ENCODE peak calls at places on chromosomes 7 and 10, in five cellular contexts. B is mesothelial cell of epicardium, A is activated B cell treated with CpG ODN at 0.5 μM for 24 hours, Z is epithelial cell of esophagus, M is RWPE1. D is an unnamed sample.

GRCh38 chr7:12322903-12323300 is 80.8 kb downstream of the VWDE start:
- DNase-seq in A (no peak), B (no peak), Z (no peak), M (no peak), D (no peak)

GRCh38 chr10:121002586-121003205 is 151.5 kb downstream of the WDR11 start:
- DNase-seq in Z (peak; percentile 90), B (no peak), M (peak; percentile 87), A (no peak), D (no peak)

GRCh38 chr7:45980973-45981372 is 59.9 kb upstream of the IGFBP3 start:
- DNase-seq in M (no peak), B (no peak), Z (peak; percentile 45), A (no peak), D (no peak)

GRCh38 chr10:90245623-90246022 is 544.2 kb downstream of the KIF20B start:
- DNase-seq in A (no peak), Z (no peak), B (no peak), M (no peak), D (no peak)

GRCh38 chr10:3323865-3324498 is 151.4 kb upstream of the PITRM1 start:
- DNase-seq in M (peak; percentile 74), A (no peak), B (no peak), Z (peak; percentile 83), D (no peak)

GRCh38 chr7:141575164-141575563 is 24.0 kb downstream of the AGK start:
- DNase-seq in B (no peak), A (no peak), M (no peak), Z (no peak), D (no peak)

GRCh38 chr10:48331436-48331835 is 25.0 kb downstream of the MAPK8 start:
- DNase-seq in A (no peak), B (no peak), Z (no peak), M (no peak), D (no peak)

GRCh38 chr7:151590071-151590800 is 70.5 kb upstream of the RHEB start:
- DNase-seq in M (no peak), A (no peak), Z (no peak), B (no peak), D (no peak)

GRCh38 chr10:122054046-122055025 is 65.4 kb downstream of the TACC2 start:
- DNase-seq in Z (peak; percentile 79), A (no peak), B (no peak), M (peak; percentile 62), D (no peak)

GRCh38 chr7:107857541-107857912 is 33.5 kb upstream of the DLD start:
- DNase-seq in Z (no peak), M (peak; percentile 23), A (no peak), B (no peak), D (no peak)

GRCh38 chr7:85489498-85489897 is 302.6 kb upstream of the SEMA3D start:
- DNase-seq in A (no peak), B (no peak), M (no peak), Z (peak; percentile 22), D (no peak)

GRCh38 chr7:64902806-64903721 is at the start of gene ZNF273:
- DNase-seq in M (peak; percentile 90), Z (peak; percentile 93), B (peak; percentile 79), A (peak; percentile 72), D (peak; percentile 86)

GRCh38 chr10:12787297-12787696 is 214.2 kb downstream of the CCDC3 start:
- DNase-seq in A (no peak), Z (no peak), B (no peak), M (no peak), D (no peak)

GRCh38 chr7:81299272-81299671 is 380.4 kb upstream of the SEMA3C start:
- DNase-seq in B (no peak), M (peak; percentile 77), Z (peak; percentile 94), A (no peak), D (no peak)

GRCh38 chr10:66804911-66805310 is 120.9 kb upstream of the LRRTM3 start:
- DNase-seq in M (no peak), B (no peak), Z (no peak), A (no peak), D (no peak)

GRCh38 chr7:22597845-22598244 is 97.9 kb upstream of the STEAP1B start:
- DNase-seq in B (no peak), M (peak; percentile 44), A (no peak), Z (peak; percentile 70), D (no peak)

GRCh38 chr7:108062250-108063014 is 59.5 kb upstream of the LAMB1 start:
- DNase-seq in Z (peak; percentile 36), A (no peak), B (no peak), M (no peak), D (no peak)

GRCh38 chr10:122850705-122851640 is 5.3 kb upstream of the CUZD1 start:
- DNase-seq in B (no peak), M (no peak), A (no peak), Z (no peak), D (no peak)

GRCh38 chr10:14605231-14605925 is 169.3 kb downstream of the FAM107B start:
- DNase-seq in Z (peak; percentile 83), A (no peak), M (peak; percentile 41), B (no peak), D (no peak)

GRCh38 chr7:37357277-37357996 is 91.2 kb downstream of the ELMO1 start:
- DNase-seq in Z (no peak), B (no peak), A (no peak), M (no peak), D (no peak)

GRCh38 chr10:311901-312665 is 176.8 kb downstream of the ZMYND11 start:
- DNase-seq in Z (no peak), A (no peak), B (no peak), M (no peak), D (no peak)

GRCh38 chr7:25854608-25855497 is 297.1 kb upstream of the NFE2L3 start:
- DNase-seq in B (peak; percentile 41), Z (peak; percentile 99), A (no peak), M (peak; percentile 98), D (no peak)

GRCh38 chr7:123769371-123769770 is 20.6 kb upstream of the WASL start:
- DNase-seq in M (peak; percentile 79), A (no peak), Z (peak; percentile 89), B (no peak), D (peak; percentile 53)

GRCh38 chr7:74289018-74289659 is at the start of gene CLIP2:
- DNase-seq in Z (peak; percentile 81), A (peak; percentile 69), B (peak; percentile 72), M (peak; percentile 89), D (peak; percentile 67)

GRCh38 chr10:127928021-127928806 is 21.3 kb downstream of the PTPRE start:
- DNase-seq in M (no peak), A (no peak), Z (peak; percentile 23), B (no peak), D (no peak)

GRCh38 chr10:75253281-75254220 is 17.8 kb upstream of the COMTD1 start:
- DNase-seq in Z (peak; percentile 84), B (no peak), A (no peak), M (peak; percentile 69), D (no peak)

GRCh38 chr7:111788426-111788825 is 226.1 kb upstream of the IMMP2L start:
- DNase-seq in Z (peak; percentile 49), B (no peak), M (no peak), A (no peak), D (no peak)

GRCh38 chr7:232571-233455 is 40.4 kb downstream of the FAM20C start:
- DNase-seq in B (no peak), Z (no peak), A (no peak), M (no peak), D (no peak)

GRCh38 chr10:122648599-122649428 is 50.8 kb downstream of the C10orf120 start:
- DNase-seq in M (peak; percentile 50), A (no peak), Z (peak; percentile 53), B (no peak), D (no peak)

GRCh38 chr7:66638309-66639099 is 9.8 kb downstream of the KCTD7 start:
- DNase-seq in A (no peak), M (no peak), Z (no peak), B (no peak), D (no peak)
- TF ChIP-seq CTCF in A (no peak), M (no peak), Z (no peak), B (no peak), D (no peak)

GRCh38 chr10:73246783-73247508 is at the start of gene DNAJC9:
- DNase-seq in A (peak; percentile 99), B (peak; percentile 92), Z (peak; percentile 97), M (peak; percentile 95), D (peak; percentile 93)
- TF ChIP-seq CTCF in A (no peak), B (no peak), Z (peak; percentile 2), M (no peak), D (no peak)

GRCh38 chr10:35640474-35640873 is 1.6 kb downstream of the FZD8 start:
- DNase-seq in Z (peak; percentile 79), M (peak; percentile 57), A (peak; percentile 45), B (peak; percentile 44), D (no peak)
- TF ChIP-seq CTCF in Z (peak; percentile 27), M (peak; percentile 62), A (no peak), B (peak; percentile 54), D (peak; percentile 13)

DNA sequence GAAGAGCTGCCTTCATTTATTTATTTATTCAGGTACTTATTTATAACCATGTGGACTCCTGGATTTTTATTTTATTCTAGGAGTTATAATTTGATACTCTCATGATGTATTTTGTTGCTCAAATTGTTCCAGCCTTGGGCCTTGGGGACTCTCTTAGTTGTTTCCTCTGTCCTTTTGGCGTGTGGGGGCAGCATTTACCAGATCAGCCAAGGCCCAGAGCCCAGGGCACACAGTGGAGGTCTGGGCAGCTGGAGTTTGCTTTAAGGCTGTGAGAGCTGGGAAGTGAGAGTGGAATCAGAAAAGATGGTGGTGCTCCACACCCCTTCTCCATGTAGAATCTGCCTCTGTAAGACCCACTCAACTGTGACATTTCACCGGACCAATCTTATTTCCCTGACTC is 398.9 kb downstream of the RPS24 start:
- DNase-seq in A (no peak), M (no peak), Z (no peak), B (no peak), D (no peak)
- TF ChIP-seq CTCF in A (no peak), M (no peak), Z (no peak), B (no peak), D (no peak)

DNA sequence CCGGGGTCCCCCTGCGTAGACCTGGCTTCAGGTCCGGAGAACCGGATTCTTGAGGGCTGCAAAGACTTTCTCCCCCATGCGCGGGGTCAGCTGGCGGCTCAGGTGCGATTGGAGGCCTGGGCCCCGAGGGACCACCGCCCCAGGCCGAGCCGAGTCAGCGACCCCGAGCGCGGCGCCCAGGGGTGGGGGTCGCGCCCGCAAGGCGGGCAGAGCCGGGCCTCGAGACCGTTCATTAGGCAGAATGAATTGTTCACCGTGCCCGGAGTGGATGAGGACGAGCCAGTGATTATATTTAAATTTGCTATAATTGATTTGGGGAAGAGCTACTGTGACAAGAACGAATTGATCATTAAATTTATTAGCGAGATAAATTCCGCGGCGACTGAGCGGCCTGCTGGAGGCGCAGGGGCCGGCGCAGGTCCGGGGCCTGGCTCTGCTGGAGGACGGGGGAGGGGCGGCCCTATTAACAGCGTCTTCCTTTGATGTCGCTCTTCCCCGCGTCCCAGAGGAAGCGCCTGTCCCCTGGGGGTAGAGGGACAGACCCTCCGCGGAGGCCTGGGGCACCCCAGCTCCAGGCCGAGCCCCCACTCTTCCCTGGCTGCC is 7.5 kb downstream of the MNX1 start:
- DNase-seq in M (no peak), B (no peak), Z (no peak), A (no peak), D (no peak)
- TF ChIP-seq CTCF in M (no peak), B (no peak), Z (no peak), A (no peak), D (no peak)

GRCh38 chr7:133742709-133743538 is 384.2 kb upstream of the LRGUK start:
- DNase-seq in A (no peak), Z (peak; percentile 33), B (no peak), M (peak; percentile 4), D (no peak)
- TF ChIP-seq CTCF in A (no peak), Z (peak; percentile 66), B (no peak), M (peak; percentile 36), D (peak; percentile 78)

D was measured in CD14-positive monocyte.